ENCODE peak calls at places on chromosomes 2 and 18, in five cellular contexts. Z is C1 segment of cervical spinal cord; A is fibroblast of the aortic adventitia; N is GM04504; T is activated T-helper 1 cell treated with anti-CD3 and anti-CD28 coated beads, Interleukin-2, amount 50 U/mL, for 16 hours. P is an unnamed sample.
A peak's percentile ranks its signal among the peaks of the same experiment; 100 is the strongest.

GRCh38 chr2:160388464-160389263 is 104.9 kb downstream of the RBMS1 start:
- DNase-seq in A (no peak), N (no peak), Z (no peak), T (no peak), P (no peak)

GRCh38 chr2:9331704-9332103 is 91.6 kb downstream of the ITGB1BP1 start:
- DNase-seq in N (no peak), T (no peak), A (peak; percentile 63), Z (no peak), P (no peak)

GRCh38 chr18:32714571-32715148 is 58.2 kb downstream of the KLHL14 start:
- DNase-seq in A (peak; percentile 67), N (no peak), Z (peak; percentile 3), T (no peak), P (peak; percentile 8)

GRCh38 chr18:32439802-32440201 is 30.9 kb downstream of the GAREM1 start:
- DNase-seq in A (no peak), T (no peak), N (no peak), Z (no peak), P (no peak)

GRCh38 chr18:808086-808485 is 4.0 kb downstream of the YES1 start:
- DNase-seq in A (peak; percentile 52), Z (no peak), N (no peak), T (no peak), P (no peak)

GRCh38 chr18:3148930-3149535 is 70.7 kb downstream of the MYOM1 start:
- DNase-seq in N (no peak), Z (no peak), A (no peak), T (no peak), P (no peak)

GRCh38 chr2:113240915-113241911 is 37.5 kb downstream of the PAX8 start:
- DNase-seq in Z (no peak), A (peak; percentile 98), T (no peak), N (peak; percentile 95), P (peak; percentile 93)

GRCh38 chr18:33282709-33283333 is 157.7 kb downstream of the CCDC178 start:
- DNase-seq in N (no peak), T (no peak), A (no peak), Z (no peak), P (no peak)

GRCh38 chr2:96072746-96073145 is 38.0 kb upstream of the GPAT2 start:
- DNase-seq in N (no peak), Z (no peak), T (no peak), A (no peak), P (no peak)

P was measured in AG09319.